ENCODE peak calls at places on chromosomes 12 and 14, in seven cellular contexts. Z is AG09309; O is AML-193; C is mammary epithelial cell; D is activated CD4-positive, CD25-positive, alpha-beta regulatory T cell; I is pancreas; H is epithelial cell of esophagus. Y is an unnamed sample.

GRCh38 chr14:102427642-102428041 is 64.9 kb downstream of the TECPR2 start:
- DNase-seq in H (no peak), O (no peak), C (no peak), D (no peak), I (no peak), Z (no peak), Y (no peak)

GRCh38 chr14:51846631-51847488 is 13.6 kb upstream of the GNG2 start:
- DNase-seq in I (no peak), H (no peak), O (peak), C (no peak), Z (no peak), D (peak), Y (peak)

GRCh38 chr14:59189281-59189821 is 884 bp downstream of the DAAM1 start:
- DNase-seq in C (peak), H (peak), O (no peak), I (peak), Z (no peak), D (no peak), Y (peak)

GRCh38 chr12:79690156-79690605 is 583 bp downstream of the PAWR start:
- DNase-seq in I (peak), D (no peak), C (no peak), O (no peak), Z (no peak), H (peak), Y (no peak)

GRCh38 chr12:63480186-63480585 is 188.1 kb downstream of the DPY19L2 start:
- DNase-seq in I (no peak), H (no peak), D (no peak), Z (no peak), C (no peak), O (no peak), Y (no peak)

GRCh38 chr14:68634346-68634745 is 158.5 kb downstream of the ZFP36L1 start:
- DNase-seq in I (no peak), Z (no peak), D (no peak), O (no peak), H (no peak), C (no peak), Y (no peak)

GRCh38 chr12:6614513-6615177 is 7.5 kb upstream of the CHD4 start:
- DNase-seq in D (no peak), Z (no peak), C (no peak), H (peak), I (no peak), O (no peak), Y (no peak)

GRCh38 chr12:95118788-95119179 is 45.4 kb upstream of the NR2C1 start:
- DNase-seq in C (no peak), Z (no peak), I (no peak), H (peak), O (no peak), D (no peak), Y (no peak)

GRCh38 chr14:85315290-85315689 is 214.7 kb upstream of the FLRT2 start:
- DNase-seq in I (no peak), C (no peak), Z (no peak), D (no peak), H (no peak), O (no peak), Y (no peak)

GRCh38 chr12:24596768-24597388 is 352.0 kb downstream of the BCAT1 start:
- DNase-seq in O (peak), I (no peak), Z (no peak), D (no peak), C (peak), H (peak), Y (peak)

GRCh38 chr14:71720978-71721624 is 211.1 kb upstream of the RGS6 start:
- DNase-seq in H (peak), C (peak), Z (no peak), D (no peak), O (peak), I (no peak), Y (peak)

GRCh38 chr14:93007225-93007997 is 84.5 kb downstream of the CHGA start:
- DNase-seq in O (no peak), I (peak), C (peak), H (peak), D (no peak), Z (peak), Y (no peak)

GRCh38 chr12:46385439-46385838 is 12.9 kb upstream of the SLC38A2 start:
- DNase-seq in C (no peak), Z (no peak), D (no peak), O (no peak), I (no peak), H (no peak), Y (no peak)

GRCh38 chr14:80059041-80059440 is 152.3 kb downstream of the DIO2 start:
- DNase-seq in D (no peak), Z (no peak), I (no peak), H (no peak), C (no peak), O (no peak), Y (no peak)

GRCh38 chr14:69711471-69712216 is 55.3 kb upstream of the SRSF5 start:
- DNase-seq in I (no peak), C (no peak), O (no peak), D (no peak), Z (no peak), H (no peak), Y (no peak)

GRCh38 chr14:29584992-29585391 is 342.7 kb downstream of the PRKD1 start:
- DNase-seq in I (no peak), O (no peak), C (no peak), H (no peak), D (no peak), Z (peak), Y (no peak)

GRCh38 chr14:42490536-42490935 is 883.9 kb downstream of the LRFN5 start:
- DNase-seq in C (no peak), O (no peak), I (no peak), D (no peak), Z (no peak), H (no peak), Y (no peak)

GRCh38 chr14:83425138-83425537 is 1891.5 kb upstream of the SEL1L start:
- DNase-seq in O (no peak), H (peak), I (no peak), Z (no peak), C (peak), D (no peak), Y (no peak)

GRCh38 chr12:54261817-54262402 is 18.0 kb downstream of the CBX5 start:
- DNase-seq in O (no peak), C (no peak), H (no peak), I (no peak), Z (no peak), D (no peak), Y (no peak)

GRCh38 chr12:126547905-126548304 is 1482.7 kb downstream of the AACS start:
- DNase-seq in Z (no peak), I (no peak), D (no peak), H (no peak), C (no peak), O (no peak), Y (no peak)

GRCh38 chr14:86712176-86712575 is 1182.2 kb downstream of the FLRT2 start:
- DNase-seq in O (no peak), Z (no peak), I (no peak), C (no peak), H (peak), D (no peak), Y (no peak)

GRCh38 chr14:76778546-76779215 is 17.4 kb downstream of the VASH1 start:
- DNase-seq in Z (no peak), I (peak), C (no peak), H (no peak), D (no peak), O (no peak), Y (no peak)

GRCh38 chr12:113610698-113611097 is 139.0 kb upstream of the LHX5 start:
- DNase-seq in I (no peak), Z (no peak), O (no peak), C (no peak), H (no peak), D (no peak), Y (no peak)

GRCh38 chr12:119718141-119718540 is 50.2 kb downstream of the PRKAB1 start:
- DNase-seq in Z (no peak), D (no peak), H (no peak), C (no peak), O (no peak), I (no peak), Y (no peak)

GRCh38 chr12:103455020-103455763 is 40.6 kb downstream of the C12orf42 start:
- DNase-seq in O (no peak), Z (no peak), C (no peak), H (no peak), D (no peak), I (no peak), Y (peak)

GRCh38 chr12:63995512-63995911 is 151.0 kb downstream of the SRGAP1 start:
- DNase-seq in D (no peak), Z (no peak), I (no peak), H (peak), O (no peak), C (peak), Y (no peak)

GRCh38 chr12:51011960-51012359 is 14.2 kb downstream of the SLC11A2 start:
- DNase-seq in I (no peak), H (peak), Z (no peak), D (no peak), O (no peak), C (no peak), Y (no peak)

GRCh38 chr12:89707992-89708792 is 446 bp downstream of the ATP2B1 start:
- DNase-seq in H (peak), Z (no peak), O (no peak), C (peak), D (peak), I (peak), Y (peak)

GRCh38 chr12:95673576-95673975 is 117.0 kb downstream of the NTN4 start:
- DNase-seq in C (no peak), O (no peak), D (no peak), I (no peak), Z (no peak), H (no peak), Y (no peak)

GRCh38 chr12:105798249-105798835 is 340.4 kb downstream of the NUAK1 start:
- DNase-seq in Z (no peak), C (no peak), O (no peak), D (no peak), I (no peak), H (no peak), Y (no peak)

GRCh38 chr12:49847161-49847560 is 4.3 kb upstream of the BCDIN3D start:
- DNase-seq in C (no peak), O (no peak), Z (no peak), D (no peak), H (no peak), I (no peak), Y (no peak)

GRCh38 chr14:69501362-69501964 is 16.9 kb downstream of the PLEKHD1 start:
- DNase-seq in D (no peak), I (no peak), Z (no peak), H (no peak), C (no peak), O (no peak), Y (no peak)

GRCh38 chr14:76463105-76463504 is 87.2 kb downstream of the ESRRB start:
- DNase-seq in I (no peak), C (no peak), H (no peak), Z (no peak), O (no peak), D (no peak), Y (no peak)

GRCh38 chr12:58728397-58728796 is 191.9 kb downstream of the LRIG3 start:
- DNase-seq in O (no peak), H (peak), Z (no peak), I (no peak), D (no peak), C (peak), Y (no peak)

GRCh38 chr14:69081271-69081670 is 71.6 kb downstream of the DCAF5 start:
- DNase-seq in O (no peak), C (no peak), H (no peak), I (no peak), Z (no peak), D (no peak), Y (no peak)

GRCh38 chr12:132141976-132142678 is 2.0 kb downstream of the DDX51 start:
- DNase-seq in Z (no peak), C (no peak), H (no peak), I (peak), D (no peak), O (no peak), Y (no peak)

GRCh38 chr14:99971087-99971928 is 93.9 kb upstream of the EVL start:
- DNase-seq in Z (no peak), I (peak), C (peak), O (no peak), D (peak), H (peak), Y (peak)